ENCODE peak calls at places on chromosomes 7 and 10, in six cellular contexts. Q, D, S, O, B and M are unnamed samples.

GRCh38 chr7:82805527-82805960 is 357.1 kb downstream of the PCLO start:
- DNase-seq in B (no peak), Q (no peak), O (peak), S (peak), D (peak), M (no peak)

GRCh38 chr7:151684408-151685175 is 164.9 kb upstream of the RHEB start:
- DNase-seq in Q (no peak), D (no peak), B (no peak), S (peak), O (no peak), M (no peak)

GRCh38 chr7:1019789-1020610 is 24.3 kb upstream of the GPR146 start:
- DNase-seq in O (no peak), D (no peak), S (no peak), Q (no peak), B (no peak), M (no peak)

GRCh38 chr7:5692845-5693278 is 88.6 kb downstream of the RNF216 start:
- DNase-seq in Q (no peak), D (peak), O (no peak), B (no peak), S (peak), M (no peak)

GRCh38 chr10:8594711-8595110 is 540.2 kb downstream of the GATA3 start:
- DNase-seq in B (no peak), O (no peak), D (no peak), S (no peak), Q (no peak), M (no peak)

GRCh38 chr10:126945351-126946035 is 40.3 kb downstream of the DOCK1 start:
- DNase-seq in Q (no peak), D (no peak), O (no peak), S (no peak), B (no peak), M (no peak)

GRCh38 chr7:113764401-113765035 is 154.3 kb downstream of the PPP1R3A start:
- DNase-seq in D (no peak), Q (no peak), O (no peak), S (no peak), B (no peak), M (no peak)

GRCh38 chr7:89687266-89687665 is 467.0 kb upstream of the STEAP1 start:
- DNase-seq in O (no peak), B (no peak), Q (no peak), S (no peak), D (no peak), M (no peak)

GRCh38 chr10:88092975-88093374 is 229.6 kb downstream of the PTEN start:
- DNase-seq in B (no peak), Q (no peak), S (no peak), O (no peak), D (no peak), M (no peak)

GRCh38 chr10:128571745-128572144 is 445.5 kb upstream of the MKI67 start:
- DNase-seq in Q (peak), S (no peak), D (no peak), B (no peak), O (no peak), M (no peak)

GRCh38 chr10:89120931-89121907 is 85.9 kb downstream of the CH25H start:
- DNase-seq in O (no peak), S (peak), D (no peak), B (no peak), Q (no peak), M (no peak)

GRCh38 chr10:1187151-1187854 is 131.1 kb downstream of the WDR37 start:
- DNase-seq in D (no peak), S (no peak), Q (no peak), O (no peak), B (no peak), M (no peak)

GRCh38 chr7:117395743-117396142 is 31.6 kb downstream of the ASZ1 start:
- DNase-seq in O (no peak), B (no peak), D (no peak), S (peak), Q (no peak), M (no peak)

GRCh38 chr10:48197236-48197899 is 77.1 kb downstream of the FRMPD2 start:
- DNase-seq in B (no peak), D (no peak), Q (no peak), S (no peak), O (no peak), M (no peak)

GRCh38 chr10:117449636-117450035 is 74.4 kb upstream of the PDZD8 start:
- DNase-seq in S (no peak), D (peak), B (no peak), O (no peak), Q (peak), M (peak)

DNA sequence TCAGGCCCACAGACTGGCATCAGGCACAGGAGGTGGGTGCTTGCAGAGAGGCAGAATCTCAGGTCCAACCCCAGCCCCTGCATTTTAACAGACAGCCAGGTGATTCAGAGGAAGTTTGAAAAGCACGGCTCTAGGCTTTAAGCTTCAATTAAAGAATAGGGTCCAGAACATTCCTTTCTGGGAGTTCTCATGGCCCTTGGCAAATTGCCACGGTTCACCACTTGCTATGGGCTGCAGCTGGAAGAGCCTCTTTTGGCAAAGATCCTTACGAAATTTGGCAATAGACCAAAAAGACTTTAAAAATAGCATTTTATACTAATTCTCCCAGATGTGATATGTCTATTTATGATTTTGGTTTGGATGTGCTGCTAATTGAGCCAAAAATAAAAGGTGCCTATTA is 148.2 kb downstream of the ITGA8 start:
- DNase-seq in B (no peak), Q (no peak), S (peak), D (no peak), O (no peak), M (no peak)
- TF ChIP-seq BHLHE40 in B (no peak), Q (no peak), S (no peak), D (no peak), O (no peak), M (no peak)

GRCh38 chr10:79608505-79609375 is 2.0 kb upstream of the SFTPA1 start:
- DNase-seq in O (peak), Q (peak), B (no peak), D (peak), S (peak), M (peak)
- TF ChIP-seq BHLHE40 in O (no peak), Q (no peak), B (no peak), D (no peak), S (no peak), M (no peak)

GRCh38 chr7:105853931-105854419 is 22.4 kb downstream of the ATXN7L1 start:
- DNase-seq in Q (no peak), B (no peak), D (no peak), O (no peak), S (peak), M (no peak)
- TF ChIP-seq BHLHE40 in Q (no peak), B (no peak), D (no peak), O (no peak), S (no peak), M (no peak)

GRCh38 chr7:70271617-70272081 is 673.4 kb downstream of the AUTS2 start:
- DNase-seq in S (no peak), B (no peak), D (no peak), O (no peak), Q (no peak), M (peak)
- TF ChIP-seq BHLHE40 in S (no peak), B (no peak), D (no peak), O (no peak), Q (no peak), M (no peak)

GRCh38 chr7:44282601-44283171 is 42.7 kb downstream of the CAMK2B start:
- DNase-seq in Q (no peak), S (no peak), D (no peak), B (no peak), O (no peak), M (no peak)
- TF ChIP-seq BHLHE40 in Q (no peak), S (no peak), D (no peak), B (no peak), O (no peak), M (no peak)

GRCh38 chr7:127091620-127092019 is 161.1 kb downstream of the GRM8 start:
- DNase-seq in Q (no peak), O (no peak), B (no peak), D (no peak), S (no peak), M (no peak)
- TF ChIP-seq BHLHE40 in Q (no peak), O (no peak), B (no peak), D (no peak), S (no peak), M (no peak)

GRCh38 chr7:91496251-91496820 is 232.1 kb downstream of the FZD1 start:
- DNase-seq in Q (no peak), D (no peak), O (no peak), B (no peak), S (no peak), M (no peak)

GRCh38 chr7:91491868-91492267 is 227.6 kb downstream of the FZD1 start:
- DNase-seq in D (no peak), O (no peak), B (no peak), Q (no peak), S (no peak), M (no peak)

GRCh38 chr7:91492317-91492716 is 228.1 kb downstream of the FZD1 start:
- DNase-seq in B (no peak), D (no peak), O (no peak), S (no peak), Q (no peak), M (no peak)

DNA sequence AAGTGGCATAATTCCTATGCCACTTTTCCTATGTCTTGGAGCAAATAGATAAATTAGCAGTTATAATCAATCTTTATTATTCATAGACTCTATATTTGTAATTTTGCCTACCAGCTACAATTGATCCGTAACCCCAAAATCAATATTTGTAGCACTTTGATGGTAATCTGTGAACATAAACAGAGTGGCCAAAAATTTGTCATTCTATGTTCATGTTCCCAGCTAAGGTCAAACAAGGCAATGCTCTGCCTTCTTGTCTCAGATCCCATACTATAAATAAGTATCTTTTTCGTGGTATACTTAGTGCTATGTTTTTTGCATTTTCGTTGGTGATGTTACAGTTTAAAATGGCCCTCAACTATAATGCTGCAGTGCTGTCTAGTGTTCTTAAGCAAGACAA is 228.5 kb downstream of the FZD1 start:
- DNase-seq in O (no peak), Q (no peak), B (no peak), D (no peak), S (no peak), M (no peak)
- TF ChIP-seq BHLHE40 in O (no peak), Q (no peak), B (no peak), D (no peak), S (no peak), M (no peak)

GRCh38 chr7:18754766-18755165 is 259.2 kb downstream of the HDAC9 start:
- DNase-seq in S (peak), Q (no peak), B (no peak), O (no peak), D (no peak), M (no peak)
- TF ChIP-seq BHLHE40 in S (no peak), Q (no peak), B (no peak), O (no peak), D (no peak), M (no peak)